ENCODE peak calls at places on chromosomes 11 and 22, in seven cellular contexts. One of them, this sample, is unnamed.
A peak's percentile ranks its signal among the peaks of the same experiment; 100 is the strongest.

GRCh38 chr22:30297276-30298004 is 8.1 kb upstream of the CASTOR1 start:
- DNase-seq in naive thymus-derived CD8-positive, alpha-beta T cell: no peak
- DNase-seq in stimulated activated CD4-positive, alpha-beta T cell treated with anti-CD3 and anti-CD28 coated beads, Interleukin-1b, Interleukin-23, amount 100 ng/mL, for 1 hour: no peak
- DNase-seq in H54: no peak
- DNase-seq in RPMI7951: no peak
- DNase-seq in transverse colon: no peak
- DNase-seq in sigmoid colon: no peak
- DNase-seq in this sample: no peak

GRCh38 chr11:18757742-18758294 is 31.8 kb upstream of the IGSF22 start:
- DNase-seq in naive thymus-derived CD8-positive, alpha-beta T cell: no peak
- DNase-seq in stimulated activated CD4-positive, alpha-beta T cell treated with anti-CD3 and anti-CD28 coated beads, Interleukin-1b, Interleukin-23, amount 100 ng/mL, for 1 hour: no peak
- DNase-seq in H54: no peak
- DNase-seq in RPMI7951: no peak
- DNase-seq in transverse colon: no peak
- DNase-seq in sigmoid colon: no peak
- DNase-seq in this sample: no peak

GRCh38 chr11:110184974-110185597 is 91.9 kb downstream of the ZC3H12C start:
- DNase-seq in naive thymus-derived CD8-positive, alpha-beta T cell: no peak
- DNase-seq in stimulated activated CD4-positive, alpha-beta T cell treated with anti-CD3 and anti-CD28 coated beads, Interleukin-1b, Interleukin-23, amount 100 ng/mL, for 1 hour: no peak
- DNase-seq in H54: no peak
- DNase-seq in RPMI7951: peak; percentile 35
- DNase-seq in transverse colon: no peak
- DNase-seq in sigmoid colon: no peak
- DNase-seq in this sample: peak; percentile 47

GRCh38 chr22:28395920-28396447 is 283.7 kb downstream of the TTC28 start:
- DNase-seq in naive thymus-derived CD8-positive, alpha-beta T cell: no peak
- DNase-seq in stimulated activated CD4-positive, alpha-beta T cell treated with anti-CD3 and anti-CD28 coated beads, Interleukin-1b, Interleukin-23, amount 100 ng/mL, for 1 hour: no peak
- DNase-seq in H54: no peak
- DNase-seq in RPMI7951: peak; percentile 20
- DNase-seq in transverse colon: no peak
- DNase-seq in sigmoid colon: no peak
- DNase-seq in this sample: peak; percentile 51

GRCh38 chr11:3073029-3073435 is 15.8 kb upstream of the CARS1 start:
- DNase-seq in naive thymus-derived CD8-positive, alpha-beta T cell: no peak
- DNase-seq in stimulated activated CD4-positive, alpha-beta T cell treated with anti-CD3 and anti-CD28 coated beads, Interleukin-1b, Interleukin-23, amount 100 ng/mL, for 1 hour: no peak
- DNase-seq in H54: no peak
- DNase-seq in RPMI7951: peak; percentile 87
- DNase-seq in transverse colon: no peak
- DNase-seq in sigmoid colon: no peak
- DNase-seq in this sample: peak; percentile 95

GRCh38 chr11:14905104-14906033 is 13.3 kb upstream of the CYP2R1 start:
- DNase-seq in naive thymus-derived CD8-positive, alpha-beta T cell: peak; percentile 84
- DNase-seq in stimulated activated CD4-positive, alpha-beta T cell treated with anti-CD3 and anti-CD28 coated beads, Interleukin-1b, Interleukin-23, amount 100 ng/mL, for 1 hour: peak; percentile 39
- DNase-seq in H54: no peak
- DNase-seq in RPMI7951: no peak
- DNase-seq in transverse colon: peak; percentile 65
- DNase-seq in sigmoid colon: peak; percentile 72
- DNase-seq in this sample: peak; percentile 44

GRCh38 chr11:72303179-72303578 is 59.2 kb upstream of the PHOX2A start:
- DNase-seq in naive thymus-derived CD8-positive, alpha-beta T cell: no peak
- DNase-seq in stimulated activated CD4-positive, alpha-beta T cell treated with anti-CD3 and anti-CD28 coated beads, Interleukin-1b, Interleukin-23, amount 100 ng/mL, for 1 hour: no peak
- DNase-seq in H54: no peak
- DNase-seq in RPMI7951: no peak
- DNase-seq in transverse colon: no peak
- DNase-seq in sigmoid colon: no peak
- DNase-seq in this sample: no peak

GRCh38 chr11:10257478-10257877 is 36.5 kb downstream of the SBF2 start:
- DNase-seq in naive thymus-derived CD8-positive, alpha-beta T cell: no peak
- DNase-seq in stimulated activated CD4-positive, alpha-beta T cell treated with anti-CD3 and anti-CD28 coated beads, Interleukin-1b, Interleukin-23, amount 100 ng/mL, for 1 hour: no peak
- DNase-seq in H54: no peak
- DNase-seq in RPMI7951: no peak
- DNase-seq in transverse colon: no peak
- DNase-seq in sigmoid colon: no peak
- DNase-seq in this sample: no peak

GRCh38 chr22:29693671-29694070 is 26.1 kb upstream of the CABP7 start:
- DNase-seq in naive thymus-derived CD8-positive, alpha-beta T cell: no peak
- DNase-seq in stimulated activated CD4-positive, alpha-beta T cell treated with anti-CD3 and anti-CD28 coated beads, Interleukin-1b, Interleukin-23, amount 100 ng/mL, for 1 hour: no peak
- DNase-seq in H54: no peak
- DNase-seq in RPMI7951: no peak
- DNase-seq in transverse colon: no peak
- DNase-seq in sigmoid colon: no peak
- DNase-seq in this sample: no peak